ENCODE peak calls at places on chromosomes 2 and 18, in nine cellular contexts. T is putamen; G is NCI-H2029; D is Calu3; C is amygdala; W is effector memory CD4-positive, alpha-beta T cell; P is fibroblast of the aortic adventitia; A is upper lobe of right lung; Y is stimulated activated CD4-positive, alpha-beta T cell treated with anti-CD3 and anti-CD28 coated beads, Interleukin-12 subunit alpha, Interleukin-12 subunit beta, amount 100 ng/mL, for 48 hours. M is an unnamed sample.
A peak's percentile ranks its signal among the peaks of the same experiment; 100 is the strongest.

GRCh38 chr2:74168739-74169138 is 9.9 kb downstream of the MOB1A start:
- DNase-seq in G (no peak), T (no peak), C (no peak), W (no peak), A (no peak), Y (no peak), D (no peak), P (no peak), M (no peak)

GRCh38 chr2:112691761-112692370 is 29.0 kb upstream of the NT5DC4 start:
- DNase-seq in T (no peak), A (no peak), W (no peak), G (no peak), Y (no peak), D (no peak), P (peak; percentile 41), C (no peak), M (no peak)

GRCh38 chr2:235937526-235937925 is 230.7 kb downstream of the GBX2 start:
- DNase-seq in W (no peak), A (no peak), T (no peak), C (no peak), Y (no peak), D (no peak), G (no peak), P (no peak), M (no peak)

GRCh38 chr18:46213295-46213694 is 109.1 kb downstream of the HAUS1 start:
- DNase-seq in W (no peak), T (no peak), D (no peak), C (no peak), A (no peak), Y (no peak), P (peak; percentile 11), G (no peak), M (no peak)

GRCh38 chr18:31977270-31977872 is 34.4 kb upstream of the TRAPPC8 start:
- DNase-seq in P (peak; percentile 72), A (no peak), W (no peak), C (no peak), Y (peak; percentile 45), D (peak; percentile 43), T (peak; percentile 65), G (no peak), M (no peak)

GRCh38 chr2:187985923-187986322 is 305.8 kb upstream of the GULP1 start:
- DNase-seq in W (no peak), C (no peak), P (peak; percentile 53), T (no peak), G (no peak), D (no peak), A (no peak), Y (no peak), M (no peak)

GRCh38 chr2:101597347-101597944 is 100.1 kb upstream of the MAP4K4 start:
- DNase-seq in A (no peak), G (no peak), Y (no peak), W (no peak), P (peak; percentile 73), D (no peak), C (no peak), T (no peak), M (no peak)

GRCh38 chr18:36366994-36367839 is 69.7 kb downstream of the FHOD3 start:
- DNase-seq in Y (no peak), D (no peak), G (no peak), W (no peak), T (no peak), A (no peak), C (no peak), P (no peak), M (no peak)

GRCh38 chr2:20439193-20439475 is 7.7 kb upstream of the RHOB start:
- DNase-seq in C (no peak), W (no peak), D (peak; percentile 47), P (peak; percentile 32), Y (no peak), A (no peak), T (no peak), G (no peak), M (no peak)

GRCh38 chr2:112542974-112543760 is 902 bp downstream of the POLR1B start:
- DNase-seq in A (no peak), W (no peak), Y (peak; percentile 5), D (peak; percentile 18), T (peak; percentile 16), P (peak; percentile 10), G (no peak), C (no peak), M (no peak)

GRCh38 chr2:127884436-127884835 is 1.3 kb downstream of the AMMECR1L start:
- DNase-seq in W (no peak), A (no peak), P (peak; percentile 67), C (no peak), Y (no peak), G (no peak), D (no peak), T (no peak), M (no peak)

GRCh38 chr18:47150824-47151366 is 595 bp upstream of the HDHD2 start:
- DNase-seq in C (no peak), P (no peak), D (no peak), T (no peak), Y (no peak), A (no peak), W (no peak), G (peak; percentile 36), M (no peak)

GRCh38 chr2:219104107-219105050 is 43.7 kb upstream of the IHH start:
- DNase-seq in A (no peak), Y (peak; percentile 19), W (no peak), D (peak; percentile 43), G (no peak), P (peak; percentile 38), T (peak; percentile 8), C (no peak), M (peak; percentile 34)

GRCh38 chr2:138949517-138949916 is 169.3 kb upstream of the NXPH2 start:
- DNase-seq in W (no peak), C (no peak), T (no peak), A (no peak), D (no peak), Y (no peak), P (peak; percentile 37), G (no peak), M (no peak)

GRCh38 chr2:216606551-216607527 is 26.4 kb upstream of the IGFBP2 start:
- DNase-seq in T (no peak), Y (peak; percentile 64), A (no peak), P (no peak), G (no peak), C (no peak), W (no peak), D (no peak), M (peak; percentile 52)

GRCh38 chr2:232976666-232977437 is 36.2 kb downstream of the NGEF start:
- DNase-seq in D (no peak), P (no peak), C (no peak), G (no peak), W (no peak), Y (no peak), T (no peak), A (no peak), M (no peak)

GRCh38 chr18:73646772-73647171 is 500.9 kb downstream of the FBXO15 start:
- DNase-seq in A (no peak), P (peak; percentile 86), W (no peak), Y (no peak), T (no peak), C (no peak), D (no peak), G (no peak), M (no peak)

GRCh38 chr2:17538022-17538843 is 2.3 kb upstream of the VSNL1 start:
- DNase-seq in C (no peak), W (no peak), Y (no peak), A (no peak), T (no peak), D (no peak), P (peak; percentile 47), G (no peak), M (no peak)

GRCh38 chr18:58045265-58046086 is 1.4 kb downstream of the NEDD4L start:
- DNase-seq in G (no peak), Y (peak; percentile 4), T (no peak), W (no peak), A (peak; percentile 90), C (peak; percentile 25), P (peak; percentile 15), D (peak; percentile 80), M (peak; percentile 14)

GRCh38 chr2:122643725-122644329 is 888.4 kb downstream of the TSN start:
- DNase-seq in A (no peak), P (peak; percentile 3), T (no peak), G (peak; percentile 96), W (no peak), D (no peak), C (no peak), Y (no peak), M (no peak)

GRCh38 chr2:241871538-241872312 is 2.2 kb downstream of the RTP5 start:
- DNase-seq in P (no peak), D (no peak), G (no peak), W (no peak), Y (no peak), C (no peak), T (no peak), A (no peak), M (no peak)

GRCh38 chr2:36380624-36381481 is 25.3 kb downstream of the CRIM1 start:
- DNase-seq in T (no peak), W (no peak), D (peak; percentile 58), P (no peak), C (no peak), Y (no peak), G (no peak), A (peak; percentile 71), M (no peak)

GRCh38 chr2:40497251-40497859 is 45.5 kb upstream of the SLC8A1 start:
- DNase-seq in T (no peak), D (no peak), P (no peak), A (no peak), C (no peak), Y (no peak), W (no peak), G (no peak), M (no peak)

GRCh38 chr2:203077458-203077857 is 62.8 kb downstream of the NBEAL1 start:
- DNase-seq in C (no peak), A (no peak), G (no peak), P (peak; percentile 34), W (no peak), Y (no peak), D (no peak), T (no peak), M (no peak)